ENCODE peak calls at places on chromosomes 5 and 9, in six cellular contexts. One of them, this sample, is unnamed.

GRCh38 chr5:38899936-38900335 is 54.1 kb downstream of the OSMR start:
- DNase-seq in ovary: no peak
- DNase-seq in pancreas: no peak
- DNase-seq in upper lobe of left lung: no peak
- DNase-seq in lung: no peak
- DNase-seq in left lung: no peak
- DNase-seq in this sample: no peak

GRCh38 chr9:113992276-113992951 is 85.7 kb downstream of the AMBP start:
- DNase-seq in ovary: no peak
- DNase-seq in pancreas: no peak
- DNase-seq in upper lobe of left lung: peak; percentile 47
- DNase-seq in lung: no peak
- DNase-seq in left lung: no peak
- DNase-seq in this sample: peak; percentile 80

GRCh38 chr5:60633336-60633735 is 66.6 kb downstream of the DEPDC1B start:
- DNase-seq in ovary: no peak
- DNase-seq in pancreas: peak; percentile 64
- DNase-seq in upper lobe of left lung: no peak
- DNase-seq in lung: no peak
- DNase-seq in left lung: no peak
- DNase-seq in this sample: peak; percentile 78

GRCh38 chr5:76660360-76660759 is 37.2 kb upstream of the F2RL2 start:
- DNase-seq in ovary: no peak
- DNase-seq in pancreas: no peak
- DNase-seq in upper lobe of left lung: no peak
- DNase-seq in lung: no peak
- DNase-seq in left lung: no peak
- DNase-seq in this sample: no peak

GRCh38 chr5:59506285-59506877 is 387.1 kb downstream of the PDE4D start:
- DNase-seq in ovary: no peak
- DNase-seq in pancreas: no peak
- DNase-seq in upper lobe of left lung: no peak
- DNase-seq in lung: no peak
- DNase-seq in left lung: no peak
- DNase-seq in this sample: no peak

GRCh38 chr5:132750471-132751230 is 3.4 kb downstream of the CCNI2 start:
- DNase-seq in ovary: no peak
- DNase-seq in pancreas: no peak
- DNase-seq in upper lobe of left lung: no peak
- DNase-seq in lung: no peak
- DNase-seq in left lung: no peak
- DNase-seq in this sample: no peak

GRCh38 chr5:56376128-56376527 is 143.0 kb upstream of the ANKRD55 start:
- DNase-seq in ovary: no peak
- DNase-seq in pancreas: no peak
- DNase-seq in upper lobe of left lung: no peak
- DNase-seq in lung: no peak
- DNase-seq in left lung: no peak
- DNase-seq in this sample: no peak

GRCh38 chr9:120441446-120442279 is 138.3 kb downstream of the CDK5RAP2 start:
- DNase-seq in ovary: no peak
- DNase-seq in pancreas: no peak
- DNase-seq in upper lobe of left lung: no peak
- DNase-seq in lung: no peak
- DNase-seq in left lung: no peak
- DNase-seq in this sample: no peak

GRCh38 chr5:127203818-127204217 is 86.8 kb upstream of the MEGF10 start:
- DNase-seq in ovary: no peak
- DNase-seq in pancreas: no peak
- DNase-seq in upper lobe of left lung: no peak
- DNase-seq in lung: no peak
- DNase-seq in left lung: no peak
- DNase-seq in this sample: no peak

GRCh38 chr5:6676702-6677101 is 36.5 kb upstream of the TENT4A start:
- DNase-seq in ovary: no peak
- DNase-seq in pancreas: no peak
- DNase-seq in upper lobe of left lung: no peak
- DNase-seq in lung: no peak
- DNase-seq in left lung: no peak
- DNase-seq in this sample: no peak

GRCh38 chr5:139696167-139696893 is 48.2 kb downstream of the CXXC5 start:
- DNase-seq in ovary: no peak
- DNase-seq in pancreas: no peak
- DNase-seq in upper lobe of left lung: no peak
- DNase-seq in lung: no peak
- DNase-seq in left lung: no peak
- DNase-seq in this sample: peak; percentile 51

GRCh38 chr5:91438871-91439270 is 55.8 kb upstream of the ARRDC3 start:
- DNase-seq in ovary: no peak
- DNase-seq in pancreas: no peak
- DNase-seq in upper lobe of left lung: no peak
- DNase-seq in lung: no peak
- DNase-seq in left lung: no peak
- DNase-seq in this sample: no peak

GRCh38 chr9:92538541-92538940 is 2.8 kb upstream of the ECM2 start:
- DNase-seq in ovary: no peak
- DNase-seq in pancreas: no peak
- DNase-seq in upper lobe of left lung: no peak
- DNase-seq in lung: no peak
- DNase-seq in left lung: no peak
- DNase-seq in this sample: no peak

GRCh38 chr9:82894961-82895902 is 167.7 kb downstream of the RASEF start:
- DNase-seq in ovary: no peak
- DNase-seq in pancreas: no peak
- DNase-seq in upper lobe of left lung: no peak
- DNase-seq in lung: no peak
- DNase-seq in left lung: no peak
- DNase-seq in this sample: no peak

GRCh38 chr9:69131682-69132081 is 42.4 kb upstream of the TJP2 start:
- DNase-seq in ovary: no peak
- DNase-seq in pancreas: no peak
- DNase-seq in upper lobe of left lung: no peak
- DNase-seq in lung: no peak
- DNase-seq in left lung: no peak
- DNase-seq in this sample: no peak

GRCh38 chr9:114849450-114849849 is 43.6 kb upstream of the TNFSF15 start:
- DNase-seq in ovary: no peak
- DNase-seq in pancreas: no peak
- DNase-seq in upper lobe of left lung: no peak
- DNase-seq in lung: no peak
- DNase-seq in left lung: no peak
- DNase-seq in this sample: no peak

GRCh38 chr5:95840969-95841368 is 18.4 kb upstream of the GLRX start:
- DNase-seq in ovary: no peak
- DNase-seq in pancreas: no peak
- DNase-seq in upper lobe of left lung: no peak
- DNase-seq in lung: no peak
- DNase-seq in left lung: no peak
- DNase-seq in this sample: no peak

GRCh38 chr9:100167912-100168775 is 69.1 kb downstream of the INVS start:
- DNase-seq in ovary: no peak
- DNase-seq in pancreas: no peak
- DNase-seq in upper lobe of left lung: no peak
- DNase-seq in lung: no peak
- DNase-seq in left lung: no peak
- DNase-seq in this sample: no peak

GRCh38 chr5:177520906-177521513 is 4.2 kb upstream of the DDX41 start:
- DNase-seq in ovary: no peak
- DNase-seq in pancreas: no peak
- DNase-seq in upper lobe of left lung: no peak
- DNase-seq in lung: no peak
- DNase-seq in left lung: no peak
- DNase-seq in this sample: peak; percentile 25

GRCh38 chr9:1052119-1052907 is 2.2 kb downstream of the DMRT2 start:
- DNase-seq in ovary: no peak
- DNase-seq in pancreas: no peak
- DNase-seq in upper lobe of left lung: no peak
- DNase-seq in lung: no peak
- DNase-seq in left lung: peak; percentile 20
- DNase-seq in this sample: no peak

GRCh38 chr5:77308154-77308960 is 97.9 kb downstream of the PDE8B start:
- DNase-seq in ovary: no peak
- DNase-seq in pancreas: no peak
- DNase-seq in upper lobe of left lung: no peak
- DNase-seq in lung: no peak
- DNase-seq in left lung: no peak
- DNase-seq in this sample: no peak

DNA sequence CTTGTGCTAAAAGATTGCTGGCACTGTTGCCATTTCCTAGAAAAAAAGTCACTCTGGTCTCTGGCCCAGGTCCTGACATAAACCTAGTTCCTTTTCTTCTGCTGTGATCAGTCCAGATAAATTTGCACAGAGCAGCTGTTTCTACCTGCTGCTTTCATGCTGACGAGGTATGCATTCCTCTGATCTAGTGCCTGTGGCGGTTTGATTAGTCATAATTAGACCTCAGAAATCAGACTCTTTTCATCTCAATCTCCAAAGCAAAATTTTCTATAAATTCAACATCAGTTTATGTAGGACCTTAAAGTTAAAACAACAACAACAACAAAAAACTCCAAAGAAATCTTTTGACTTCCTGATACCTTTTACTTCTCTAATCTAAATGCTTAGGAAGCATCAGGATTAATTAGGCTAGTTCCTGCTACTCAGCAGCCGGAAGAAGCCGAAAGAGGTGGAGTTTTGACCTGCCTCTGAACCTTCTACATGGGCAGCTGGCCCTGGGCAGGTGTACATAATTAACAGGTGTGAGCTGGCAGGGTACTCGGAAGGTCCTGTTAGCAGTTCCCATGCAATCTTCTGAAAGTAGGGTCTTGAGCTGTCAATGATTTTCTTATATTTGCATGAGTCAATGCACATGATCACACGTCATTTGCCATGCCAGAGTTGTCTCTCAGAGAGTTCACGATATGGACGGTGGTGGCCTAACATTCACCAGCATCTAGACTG is 83.3 kb upstream of the CCDC112 start:
- DNase-seq in ovary: no peak
- DNase-seq in pancreas: no peak
- DNase-seq in upper lobe of left lung: no peak
- DNase-seq in lung: no peak
- DNase-seq in left lung: no peak
- DNase-seq in this sample: no peak
- H3K4me3 ChIP-seq in ovary: no peak overlapping the region
- H3K4me3 ChIP-seq in pancreas: no peak overlapping the region
- H3K4me3 ChIP-seq in upper lobe of left lung: no peak overlapping the region
- H3K4me3 ChIP-seq in lung: no peak overlapping the region
- H3K4me3 ChIP-seq in left lung: no peak overlapping the region
- H3K4me3 ChIP-seq in this sample: no peak overlapping the region

DNA sequence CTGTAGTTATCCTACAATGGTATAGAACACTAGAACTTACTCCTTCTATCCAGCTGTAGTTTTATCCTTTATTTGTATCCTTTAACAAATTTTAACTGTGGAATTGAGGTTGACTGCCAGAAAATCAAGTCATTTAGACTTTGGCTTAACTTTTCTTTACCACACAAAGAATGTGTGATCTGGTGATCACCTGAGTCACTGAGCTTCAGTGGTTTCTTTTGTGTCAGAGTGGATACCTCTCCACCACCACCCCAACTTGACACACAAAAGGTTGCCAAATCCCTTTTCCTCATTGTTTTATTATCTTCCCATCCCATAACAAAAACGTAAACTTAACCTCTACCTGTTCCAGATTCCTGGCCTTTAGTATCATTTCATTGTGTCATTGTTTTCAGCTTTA is 5.5 kb downstream of the OTULIN start:
- DNase-seq in ovary: no peak
- DNase-seq in pancreas: no peak
- DNase-seq in upper lobe of left lung: no peak
- DNase-seq in lung: no peak
- DNase-seq in left lung: no peak
- DNase-seq in this sample: no peak
- H3K4me1 ChIP-seq in ovary: peaks cover 2% of the 10 kb centered on the region
- H3K4me1 ChIP-seq in pancreas: peaks cover 47% of the 10 kb centered on the region
- H3K4me1 ChIP-seq in upper lobe of left lung: peaks cover 54% of the 10 kb centered on the region
- H3K4me1 ChIP-seq in lung: peaks cover 36% of the 10 kb centered on the region
- H3K4me1 ChIP-seq in left lung: peaks cover 90% of the 10 kb centered on the region
- H3K4me1 ChIP-seq in this sample: no peaks in the 10 kb centered on the region

GRCh38 chr5:15791859-15792258 is 291.9 kb downstream of the FBXL7 start:
- DNase-seq in ovary: no peak
- DNase-seq in pancreas: no peak
- DNase-seq in upper lobe of left lung: no peak
- DNase-seq in lung: no peak
- DNase-seq in left lung: no peak
- DNase-seq in this sample: no peak

GRCh38 chr5:15796557-15796956 is 296.6 kb downstream of the FBXL7 start:
- DNase-seq in ovary: no peak
- DNase-seq in pancreas: no peak
- DNase-seq in upper lobe of left lung: no peak
- DNase-seq in lung: no peak
- DNase-seq in left lung: no peak
- DNase-seq in this sample: no peak

GRCh38 chr5:15797116-15797515 is 297.1 kb downstream of the FBXL7 start:
- DNase-seq in ovary: no peak
- DNase-seq in pancreas: no peak
- DNase-seq in upper lobe of left lung: no peak
- DNase-seq in lung: no peak
- DNase-seq in left lung: no peak
- DNase-seq in this sample: no peak

GRCh38 chr5:15796096-15796495 is 296.1 kb downstream of the FBXL7 start:
- DNase-seq in ovary: no peak
- DNase-seq in pancreas: no peak
- DNase-seq in upper lobe of left lung: no peak
- DNase-seq in lung: no peak
- DNase-seq in left lung: no peak
- DNase-seq in this sample: no peak

GRCh38 chr5:15794117-15794985 is 294.4 kb downstream of the FBXL7 start:
- DNase-seq in ovary: no peak
- DNase-seq in pancreas: no peak
- DNase-seq in upper lobe of left lung: no peak
- DNase-seq in lung: no peak
- DNase-seq in left lung: no peak
- DNase-seq in this sample: no peak
- H3K4me3 ChIP-seq in ovary: no peak overlapping the region
- H3K4me3 ChIP-seq in pancreas: no peak overlapping the region
- H3K4me3 ChIP-seq in upper lobe of left lung: no peak overlapping the region
- H3K4me3 ChIP-seq in lung: no peak overlapping the region
- H3K4me3 ChIP-seq in left lung: no peak overlapping the region
- H3K4me3 ChIP-seq in this sample: no peak overlapping the region

GRCh38 chr5:109601736-109602135 is 88.0 kb upstream of the MAN2A1 start:
- DNase-seq in ovary: no peak
- DNase-seq in pancreas: no peak
- DNase-seq in upper lobe of left lung: no peak
- DNase-seq in lung: no peak
- DNase-seq in left lung: no peak
- DNase-seq in this sample: no peak

GRCh38 chr5:109610581-109610980 is 79.1 kb upstream of the MAN2A1 start:
- DNase-seq in ovary: no peak
- DNase-seq in pancreas: no peak
- DNase-seq in upper lobe of left lung: no peak
- DNase-seq in lung: no peak
- DNase-seq in left lung: no peak
- DNase-seq in this sample: no peak

DNA sequence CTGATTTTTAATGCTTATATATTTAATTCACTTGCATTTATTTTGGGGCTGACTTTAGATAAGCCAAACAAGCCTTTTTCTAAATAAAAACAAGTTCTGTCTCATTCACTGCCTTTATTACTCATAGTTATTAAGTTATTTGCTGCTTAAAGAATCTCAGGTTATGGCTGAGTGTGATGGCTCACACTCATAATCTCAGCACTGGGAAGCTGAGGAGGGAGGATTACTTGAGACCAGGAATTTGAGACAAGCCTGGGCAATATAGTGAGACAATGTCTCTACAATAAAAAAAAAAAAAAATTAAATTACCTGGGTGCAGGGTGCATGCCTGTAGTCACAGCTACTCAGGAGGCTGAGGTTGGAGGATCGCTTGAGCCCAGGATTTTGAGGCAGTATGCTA is 85.0 kb upstream of the MAN2A1 start:
- DNase-seq in ovary: no peak
- DNase-seq in pancreas: no peak
- DNase-seq in upper lobe of left lung: no peak
- DNase-seq in lung: no peak
- DNase-seq in left lung: no peak
- DNase-seq in this sample: no peak
- H3K4me1 ChIP-seq in ovary: no peaks in the 10 kb centered on the region
- H3K4me1 ChIP-seq in pancreas: no peaks in the 10 kb centered on the region
- H3K4me1 ChIP-seq in upper lobe of left lung: no peaks in the 10 kb centered on the region
- H3K4me1 ChIP-seq in lung: no peaks in the 10 kb centered on the region
- H3K4me1 ChIP-seq in left lung: no peaks in the 10 kb centered on the region
- H3K4me1 ChIP-seq in this sample: no peaks in the 10 kb centered on the region

This sample was measured in aorta.